ENCODE peak calls at places on chromosome 2, in ten cellular contexts. I is GM23338; O is left ventricle myocardium inferior; W is uterus; C is neuronal stem cell; U is mesendoderm; M is ovary; V is mucosa of descending colon; Z is thyroid gland; Y is CD8-positive, alpha-beta memory T cell. P is an unnamed sample. For H3K36me3, the result is how much of the 10 kb centered on the place peaks cover.

GRCh38 chr2:237244976-237245646 is 159.4 kb downstream of the COPS8 start:
- DNase-seq in U (no peak), V (no peak), M (no peak), Y (no peak), I (no peak), C (no peak), O (no peak), Z (no peak), W (no peak), P (no peak)

GRCh38 chr2:33655626-33656025 is 56.5 kb upstream of the FAM98A start:
- DNase-seq in Z (no peak), W (no peak), Y (no peak), M (no peak), I (no peak), V (no peak), C (no peak), U (no peak), O (no peak), P (no peak)

GRCh38 chr2:29920631-29921559 is 491 bp downstream of the ALK start:
- DNase-seq in Z (peak), M (peak), O (no peak), V (peak), C (peak), Y (no peak), U (peak), I (peak), W (peak), P (no peak)

GRCh38 chr2:168920504-168921157 is 19.5 kb downstream of the G6PC2 start:
- DNase-seq in W (no peak), U (peak), V (no peak), Z (no peak), Y (peak), I (peak), M (no peak), O (no peak), C (peak), P (peak)

GRCh38 chr2:167127135-167127534 is 238.9 kb downstream of the XIRP2 start:
- DNase-seq in O (no peak), C (no peak), W (no peak), Y (no peak), I (peak), V (no peak), Z (no peak), U (peak), M (no peak), P (no peak)

GRCh38 chr2:118672055-118672454 is 175.4 kb downstream of the EN1 start:
- DNase-seq in M (no peak), I (no peak), Y (no peak), Z (no peak), V (no peak), O (no peak), U (no peak), W (no peak), C (no peak), P (no peak)

GRCh38 chr2:217091531-217091930 is 231.7 kb upstream of the TNP1 start:
- DNase-seq in U (no peak), V (no peak), Z (no peak), I (no peak), O (no peak), C (no peak), W (no peak), Y (no peak), M (no peak), P (no peak)

GRCh38 chr2:70083344-70084156 is 3.7 kb upstream of the PCBP1 start:
- DNase-seq in Y (no peak), M (no peak), U (peak), V (peak), W (no peak), C (no peak), I (no peak), O (no peak), Z (no peak), P (no peak)

GRCh38 chr2:147076634-147077033 is 768.2 kb upstream of the ACVR2A start:
- DNase-seq in V (no peak), Y (no peak), I (no peak), W (no peak), U (peak), C (no peak), M (no peak), Z (no peak), O (no peak), P (no peak)

GRCh38 chr2:237352279-237352845 is 61.6 kb downstream of the COL6A3 start:
- DNase-seq in M (no peak), W (no peak), Y (no peak), U (no peak), C (no peak), O (no peak), I (no peak), V (no peak), Z (no peak), P (no peak)

GRCh38 chr2:179686718-179687342 is 174.6 kb downstream of the ZNF385B start:
- DNase-seq in U (no peak), C (no peak), O (no peak), M (no peak), Y (no peak), I (no peak), V (no peak), W (no peak), Z (no peak), P (no peak)

GRCh38 chr2:215611609-215612386 is 175.9 kb upstream of the FN1 start:
- DNase-seq in C (no peak), W (no peak), I (no peak), U (no peak), O (no peak), M (no peak), V (no peak), Z (no peak), Y (no peak), P (no peak)

GRCh38 chr2:204544961-204545860 is at the start of gene PARD3B:
- DNase-seq in Y (peak), V (peak), Z (peak), W (peak), U (peak), O (peak), M (peak), I (peak), C (peak), P (peak)

GRCh38 chr2:129334128-129334527 is 645.3 kb upstream of the RAB6C start:
- DNase-seq in C (no peak), W (no peak), M (no peak), Z (no peak), Y (no peak), V (no peak), I (peak), U (no peak), O (no peak), P (peak)

GRCh38 chr2:199659207-199659606 is 191.8 kb downstream of the FTCDNL1 start:
- DNase-seq in O (peak), Y (no peak), V (peak), M (peak), U (peak), W (peak), I (peak), Z (peak), C (peak), P (peak)

GRCh38 chr2:46798041-46798440 is 117.6 kb downstream of the MCFD2 start:
- DNase-seq in O (no peak), C (no peak), U (no peak), Z (no peak), M (no peak), W (no peak), Y (no peak), V (no peak), I (no peak), P (no peak)

GRCh38 chr2:127606594-127607398 is 39.2 kb upstream of the GPR17 start:
- DNase-seq in Z (no peak), V (no peak), C (no peak), M (no peak), Y (no peak), I (no peak), O (no peak), W (no peak), U (no peak), P (peak)

GRCh38 chr2:40434638-40435296 is 17.1 kb downstream of the SLC8A1 start:
- DNase-seq in O (no peak), U (peak), Y (no peak), M (no peak), C (no peak), W (peak), I (no peak), Z (no peak), V (no peak), P (no peak)

GRCh38 chr2:11569636-11570035 is 35.8 kb downstream of the GREB1 start:
- DNase-seq in Y (no peak), I (no peak), C (no peak), Z (no peak), O (no peak), M (peak), V (no peak), U (no peak), W (peak), P (peak)

DNA sequence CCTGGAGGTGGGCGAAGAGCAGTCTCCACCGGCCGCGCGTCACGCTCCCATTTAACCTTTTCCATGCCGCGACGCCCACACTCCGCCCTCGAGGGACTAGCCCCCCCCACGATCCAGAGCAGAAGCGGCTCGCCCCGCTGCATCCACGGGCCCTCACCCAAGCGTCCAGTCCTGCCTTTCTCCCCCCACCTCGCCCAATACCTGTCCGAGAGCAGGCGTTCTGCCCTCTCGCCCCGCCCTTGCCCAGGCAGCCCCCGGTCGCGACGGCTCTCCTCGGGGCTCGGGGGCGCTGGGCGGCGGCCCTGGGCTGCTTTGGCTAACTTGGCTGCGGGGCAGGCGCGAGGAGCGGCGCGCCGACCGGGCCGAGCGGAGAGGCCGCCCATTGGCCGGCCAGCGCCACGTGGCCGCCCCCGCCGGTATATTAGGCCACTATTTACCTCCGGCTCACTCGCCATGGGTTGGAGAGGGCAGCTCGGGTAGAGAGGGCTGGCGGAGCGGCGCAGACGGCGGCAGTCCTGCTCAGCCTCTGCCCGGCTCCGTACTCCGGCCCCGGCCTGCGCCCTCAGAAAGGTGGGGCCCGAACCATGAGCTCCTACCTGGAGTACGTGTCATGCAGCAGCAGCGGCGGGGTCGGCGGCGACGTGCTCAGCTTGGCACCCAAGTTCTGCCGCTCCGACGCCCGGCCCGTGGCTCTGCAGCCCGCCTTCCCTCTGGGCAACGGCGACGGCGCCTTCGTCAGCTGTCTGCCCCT is at the start of gene HOXD1:
- DNase-seq in M (peak), Y (no peak), U (peak), C (no peak), V (peak), O (no peak), W (peak), Z (no peak), I (peak), P (peak)
- H3K4me3 ChIP-seq in M (peak), Y (peak), U (peak), C (no peak), V (peak), O (peak), W (peak), Z (no peak), I (peak), P (peak)

GRCh38 chr2:191800874-191801273 is 46.0 kb downstream of the CAVIN2 start:
- DNase-seq in O (no peak), W (no peak), M (no peak), Y (no peak), I (peak), V (no peak), U (peak), C (no peak), Z (no peak), P (no peak)
- H3K36me3 ChIP-seq in O (under half), W (under half), M (under half), Y (under half), I (under half), V (under half), U (under half), C (under half), Z (under half), P (under half)

DNA sequence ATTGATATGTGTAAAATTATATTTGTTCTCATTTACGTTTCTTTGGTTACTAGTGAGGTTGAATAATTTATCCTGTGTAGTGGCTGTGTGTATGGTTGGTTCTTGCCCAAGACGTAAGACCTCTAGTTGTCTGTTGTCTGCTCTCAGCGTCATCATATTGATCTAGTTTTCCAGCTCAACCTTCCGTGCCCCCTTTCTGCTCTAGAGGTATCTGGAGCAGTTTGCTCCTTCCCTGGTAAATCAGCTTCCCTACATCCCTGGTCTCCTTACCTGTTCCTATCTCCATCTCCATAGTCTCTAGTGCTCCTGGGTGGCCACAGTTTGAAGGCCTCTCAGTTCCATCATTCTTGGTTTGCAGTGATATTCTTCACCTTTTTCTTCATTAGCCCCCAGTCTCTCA is 1.2 kb downstream of the SMYD5 start:
- DNase-seq in Z (no peak), U (no peak), Y (no peak), C (no peak), V (no peak), O (no peak), W (no peak), M (no peak), I (no peak), P (no peak)
- H3K4me3 ChIP-seq in Z (no peak), U (no peak), Y (no peak), C (peak), V (no peak), O (peak), W (peak), M (no peak), I (peak), P (no peak)

GRCh38 chr2:233448565-233448964 is 94.3 kb downstream of the DGKD start:
- DNase-seq in Y (no peak), U (peak), C (no peak), Z (no peak), I (no peak), O (no peak), V (no peak), W (peak), M (no peak), P (no peak)

GRCh38 chr2:233447506-233448219 is 93.4 kb downstream of the DGKD start:
- DNase-seq in U (no peak), V (peak), I (no peak), W (no peak), Z (no peak), Y (no peak), M (peak), O (no peak), C (no peak), P (no peak)

GRCh38 chr2:233449921-233450853 is 95.9 kb downstream of the DGKD start:
- DNase-seq in Y (no peak), M (peak), I (no peak), V (peak), W (no peak), O (no peak), U (no peak), Z (no peak), C (no peak), P (no peak)

GRCh38 chr2:233448220-233448559 is 93.9 kb downstream of the DGKD start:
- DNase-seq in W (peak), U (peak), M (no peak), O (no peak), Y (no peak), C (no peak), V (peak), I (peak), Z (no peak), P (peak)

GRCh38 chr2:233449071-233449901 is 95.0 kb downstream of the DGKD start:
- DNase-seq in I (peak), M (peak), U (peak), Y (no peak), O (no peak), Z (peak), C (peak), V (peak), W (peak), P (peak)
- H3K36me3 ChIP-seq in I (under half), M (under half), U (under half), Y (half or more), O (half or more), Z (under half), C (half or more), V (under half), W (under half), P (under half)